ENCODE peak calls at places on chromosomes 2 and 18, in seven cellular contexts. T is CD8-positive, alpha-beta T cell; W is Calu3; G is astrocyte of the spinal cord; F is OCI-LY7; H is colonic mucosa; Z is sigmoid colon. X is an unnamed sample.

GRCh38 chr2:120591572-120591971 is 144.1 kb upstream of the GLI2 start:
- DNase-seq in W (no peak), F (no peak), Z (no peak), T (no peak), H (no peak), G (no peak), X (no peak)

GRCh38 chr2:54516842-54517241 is 60.7 kb downstream of the SPTBN1 start:
- DNase-seq in W (no peak), T (no peak), G (no peak), Z (no peak), F (no peak), H (no peak), X (no peak)

GRCh38 chr2:176753752-176754474 is 458.7 kb upstream of the HNRNPA3 start:
- DNase-seq in H (no peak), W (no peak), Z (no peak), G (no peak), T (no peak), F (peak; percentile 63), X (no peak)

GRCh38 chr2:134549104-134549503 is 169.7 kb downstream of the TMEM163 start:
- DNase-seq in T (no peak), Z (no peak), F (no peak), G (no peak), H (no peak), W (no peak), X (no peak)

GRCh38 chr18:2554671-2555070 is 16.6 kb downstream of the METTL4 start:
- DNase-seq in G (no peak), T (no peak), H (no peak), Z (no peak), W (no peak), F (no peak), X (no peak)

GRCh38 chr2:1833046-1833445 is 88.7 kb upstream of the PXDN start:
- DNase-seq in F (no peak), Z (no peak), T (no peak), W (no peak), H (no peak), G (no peak), X (no peak)

GRCh38 chr2:241068942-241069810 is 32.9 kb downstream of the MTERF4 start:
- DNase-seq in F (no peak), T (no peak), H (no peak), G (no peak), W (no peak), Z (no peak), X (peak; percentile 82)

GRCh38 chr2:175233135-175233719 is 51.7 kb upstream of the ATP5MC3 start:
- DNase-seq in F (no peak), W (no peak), T (no peak), H (no peak), G (peak; percentile 61), Z (no peak), X (no peak)

GRCh38 chr2:205078762-205079161 is 533.5 kb downstream of the PARD3B start:
- DNase-seq in Z (no peak), W (no peak), T (no peak), G (no peak), H (no peak), F (no peak), X (no peak)

GRCh38 chr18:58292675-58293074 is 248.6 kb downstream of the NEDD4L start:
- DNase-seq in H (no peak), W (no peak), F (no peak), Z (no peak), G (no peak), T (no peak), X (no peak)

DNA sequence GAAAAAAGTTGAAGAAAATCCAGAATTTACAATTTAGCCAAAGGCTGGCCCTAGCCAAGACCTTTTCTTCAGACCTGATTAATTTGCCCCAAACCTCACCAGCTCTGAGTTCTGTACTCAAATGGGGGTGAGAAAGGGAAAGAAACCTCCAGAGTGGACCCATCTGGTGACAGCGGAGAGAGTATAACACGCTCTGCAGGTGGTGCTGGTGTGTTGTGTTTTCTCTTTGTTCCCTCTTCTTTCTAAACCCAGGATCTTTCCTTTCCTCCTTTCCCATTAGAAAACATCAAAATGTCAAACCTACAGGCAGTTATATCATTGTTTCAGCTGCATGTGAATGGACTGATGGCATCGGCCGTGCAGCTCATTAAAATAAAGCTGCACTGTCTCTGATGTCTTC is 253.3 kb upstream of the SP5 start:
- DNase-seq in H (no peak), G (no peak), Z (no peak), T (no peak), W (no peak), F (no peak), X (no peak)
- TF ChIP-seq CTCF in H (no peak), G (no peak), Z (no peak), T (no peak), W (no peak), F (no peak), X (peak; percentile 32)

GRCh38 chr2:110818767-110819481 is 86.6 kb downstream of the ACOXL start:
- DNase-seq in G (no peak), T (no peak), Z (no peak), W (no peak), F (peak; percentile 47), H (no peak), X (peak; percentile 36)
- TF ChIP-seq CTCF in G (peak; percentile 24), T (no peak), Z (no peak), W (no peak), F (peak; percentile 65), H (no peak), X (no peak)

GRCh38 chr2:147636238-147636887 is 208.5 kb upstream of the ACVR2A start:
- DNase-seq in Z (no peak), G (peak; percentile 64), F (no peak), H (no peak), T (no peak), W (no peak), X (no peak)

GRCh38 chr2:147632193-147632592 is 212.6 kb upstream of the ACVR2A start:
- DNase-seq in Z (no peak), H (no peak), T (no peak), F (no peak), G (no peak), W (no peak), X (no peak)

GRCh38 chr2:147636888-147637270 is 207.9 kb upstream of the ACVR2A start:
- DNase-seq in F (no peak), Z (no peak), H (no peak), W (no peak), T (no peak), G (peak; percentile 17), X (no peak)

GRCh38 chr2:147631294-147631693 is 213.5 kb upstream of the ACVR2A start:
- DNase-seq in T (no peak), H (peak; percentile 42), F (no peak), W (no peak), G (no peak), Z (no peak), X (no peak)

GRCh38 chr2:147634801-147635200 is 210.0 kb upstream of the ACVR2A start:
- DNase-seq in G (no peak), T (no peak), Z (no peak), W (no peak), H (no peak), F (no peak), X (no peak)
- TF ChIP-seq CTCF in G (no peak), T (no peak), Z (no peak), W (no peak), H (no peak), F (no peak), X (no peak)

GRCh38 chr2:23602113-23602512 is 217.1 kb downstream of the KLHL29 start:
- DNase-seq in H (no peak), T (no peak), Z (peak; percentile 98), F (no peak), G (peak; percentile 88), W (no peak), X (peak; percentile 90)

GRCh38 chr2:23600336-23600735 is 215.4 kb downstream of the KLHL29 start:
- DNase-seq in Z (peak; percentile 83), T (no peak), W (no peak), F (no peak), H (no peak), G (no peak), X (no peak)

GRCh38 chr2:23603156-23603555 is 218.2 kb downstream of the KLHL29 start:
- DNase-seq in T (no peak), G (no peak), Z (peak; percentile 59), F (no peak), W (no peak), H (no peak), X (no peak)

GRCh38 chr2:23599691-23600090 is 214.7 kb downstream of the KLHL29 start:
- DNase-seq in W (no peak), T (no peak), G (no peak), Z (no peak), H (no peak), F (no peak), X (no peak)

DNA sequence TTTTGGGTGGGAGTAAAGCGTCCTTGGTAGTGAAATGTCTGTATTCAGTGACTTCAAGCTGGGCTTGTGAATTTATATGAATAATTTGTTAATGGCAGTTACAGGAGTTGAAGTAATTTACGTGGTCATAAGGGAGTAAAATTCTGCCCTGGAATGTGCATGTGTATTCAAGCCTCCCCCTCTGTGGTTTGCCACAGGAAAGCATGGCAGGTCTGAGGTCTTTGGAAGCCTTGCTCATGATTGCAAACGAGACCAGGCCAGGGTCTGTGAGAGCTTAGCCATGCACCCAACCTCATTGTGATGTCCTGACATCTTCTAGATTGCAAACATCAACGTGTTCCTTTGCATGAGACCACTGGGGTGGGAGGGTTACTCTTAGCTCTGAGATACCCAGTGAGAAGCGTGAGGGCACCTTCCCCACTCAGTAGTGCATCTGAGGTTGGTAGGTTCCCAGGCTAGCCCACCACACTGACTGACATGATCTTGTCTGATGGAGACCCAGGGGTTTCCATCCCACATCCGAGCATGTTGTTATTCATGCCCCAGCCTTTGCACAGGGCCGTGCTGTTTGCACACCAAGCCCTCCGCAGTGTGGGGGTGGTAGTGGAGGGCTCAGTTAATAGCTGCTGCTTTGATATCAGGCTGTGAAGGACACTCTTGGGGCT is 216.5 kb downstream of the KLHL29 start:
- DNase-seq in T (no peak), G (peak; percentile 42), H (no peak), W (no peak), Z (no peak), F (no peak), X (no peak)
- TF ChIP-seq CTCF in T (no peak), G (no peak), H (no peak), W (no peak), Z (no peak), F (no peak), X (no peak)

DNA sequence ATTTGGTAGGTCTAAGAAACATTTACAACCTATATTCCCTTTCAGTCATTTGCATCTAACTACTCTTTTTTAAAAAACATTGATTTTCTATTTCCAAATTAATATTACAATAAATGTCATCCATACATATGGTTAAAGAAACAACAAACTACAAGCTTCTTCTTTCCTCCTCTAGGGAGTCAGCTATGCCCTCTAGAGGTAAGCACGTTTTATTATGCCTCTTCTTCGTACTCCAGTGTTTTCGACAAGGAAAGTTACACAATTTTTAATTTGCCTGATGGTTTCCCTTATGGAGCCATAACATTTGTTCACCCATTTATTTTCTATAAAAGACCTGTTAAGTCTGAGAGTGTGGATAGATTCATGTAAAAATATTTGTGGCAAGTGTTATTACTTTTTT is 183.4 kb upstream of the CDH7 start:
- DNase-seq in W (peak; percentile 19), T (no peak), F (no peak), G (peak; percentile 3), Z (no peak), H (no peak), X (no peak)
- TF ChIP-seq CTCF in W (peak; percentile 24), T (no peak), F (peak; percentile 29), G (peak; percentile 30), Z (no peak), H (no peak), X (peak; percentile 30)